ENCODE peak calls at places on chromosome 14, in five cellular contexts. V, X, P, G and F are unnamed samples.

GRCh38 chr14:91202234-91202974 is 42.1 kb downstream of the GPR68 start:
- DNase-seq in V (no peak), X (no peak), P (no peak), G (peak; percentile 66), F (peak; percentile 49)

GRCh38 chr14:68961781-68962584 is 17.1 kb downstream of the ACTN1 start:
- DNase-seq in V (peak; percentile 90), X (no peak), P (no peak), G (no peak), F (no peak)

GRCh38 chr14:91396959-91397815 is 20.4 kb downstream of the CCDC88C start:
- DNase-seq in V (no peak), X (no peak), P (no peak), G (peak; percentile 67), F (no peak)

GRCh38 chr14:71319646-71320045 is 412.4 kb downstream of the PCNX1 start:
- DNase-seq in V (no peak), X (no peak), P (peak; percentile 31), G (no peak), F (peak; percentile 31)

GRCh38 chr14:98612434-98613200 is 659.4 kb downstream of the BCL11B start:
- DNase-seq in V (no peak), X (no peak), P (no peak), G (no peak), F (no peak)

GRCh38 chr14:75339059-75339458 is 60.4 kb downstream of the FOS start:
- DNase-seq in V (no peak), X (no peak), P (no peak), G (no peak), F (no peak)

GRCh38 chr14:63164108-63164683 is 40.0 kb upstream of the RHOJ start:
- DNase-seq in V (no peak), X (no peak), P (no peak), G (no peak), F (no peak)

GRCh38 chr14:67416085-67416484 is 4.1 kb upstream of the PLEK2 start:
- DNase-seq in V (no peak), X (no peak), P (peak; percentile 40), G (no peak), F (peak; percentile 72)

GRCh38 chr14:67571275-67571990 is 28.6 kb downstream of the PIGH start:
- DNase-seq in V (no peak), X (no peak), P (peak; percentile 76), G (peak; percentile 71), F (peak; percentile 80)

GRCh38 chr14:54688229-54688628 is 121.3 kb downstream of the SAMD4A start:
- DNase-seq in V (no peak), X (no peak), P (no peak), G (no peak), F (no peak)

GRCh38 chr14:94936411-94936892 is 166.5 kb upstream of the GSC start:
- DNase-seq in V (peak; percentile 89), X (no peak), P (peak; percentile 77), G (no peak), F (peak; percentile 84)

GRCh38 chr14:28751467-28752058 is 15.0 kb upstream of the FOXG1 start:
- DNase-seq in V (no peak), X (no peak), P (peak; percentile 80), G (no peak), F (peak; percentile 73)

GRCh38 chr14:68795602-68796417 is 2.9 kb upstream of the ZFP36L1 start:
- DNase-seq in V (peak; percentile 95), X (no peak), P (peak; percentile 92), G (peak; percentile 88), F (peak; percentile 83)

GRCh38 chr14:63787995-63788946 is 60.4 kb upstream of the SGPP1 start:
- DNase-seq in V (no peak), X (no peak), P (no peak), G (no peak), F (no peak)

GRCh38 chr14:31987691-31988090 is 89.4 kb upstream of the ARHGAP5 start:
- DNase-seq in V (no peak), X (no peak), P (no peak), G (no peak), F (no peak)

GRCh38 chr14:60313093-60313492 is 64.1 kb downstream of the PPM1A start:
- DNase-seq in V (no peak), X (no peak), P (no peak), G (no peak), F (no peak)

GRCh38 chr14:87643005-87643404 is 350.0 kb downstream of the GALC start:
- DNase-seq in V (no peak), X (no peak), P (peak; percentile 40), G (no peak), F (peak; percentile 68)

GRCh38 chr14:72677664-72678063 is 216.2 kb downstream of the DPF3 start:
- DNase-seq in V (no peak), X (no peak), P (no peak), G (no peak), F (no peak)

GRCh38 chr14:94113908-94114588 is 3.5 kb downstream of the IFI27 start:
- DNase-seq in V (no peak), X (no peak), P (no peak), G (no peak), F (peak; percentile 8)

GRCh38 chr14:54206477-54206876 is 190.3 kb upstream of the CDKN3 start:
- DNase-seq in V (no peak), X (no peak), P (no peak), G (no peak), F (no peak)

GRCh38 chr14:95564060-95564459 is 29.2 kb downstream of the GLRX5 start:
- DNase-seq in V (no peak), X (no peak), P (no peak), G (no peak), F (no peak)

GRCh38 chr14:70641548-70642312 is at the start of gene TTC9:
- DNase-seq in V (peak; percentile 70), X (no peak), P (peak; percentile 58), G (peak; percentile 50), F (no peak)

GRCh38 chr14:69895109-69895508 is 15.9 kb downstream of the SMOC1 start:
- DNase-seq in V (no peak), X (no peak), P (no peak), G (no peak), F (no peak)

GRCh38 chr14:106530423-106531107 is 1004.2 kb downstream of the TMEM121 start:
- DNase-seq in V (no peak), X (no peak), P (no peak), G (no peak), F (peak; percentile 73)

GRCh38 chr14:59330455-59330854 is 134.7 kb downstream of the GPR135 start:
- DNase-seq in V (no peak), X (no peak), P (no peak), G (peak; percentile 47), F (no peak)

GRCh38 chr14:25111061-25111601 is 61.2 kb upstream of the STXBP6 start:
- DNase-seq in V (no peak), X (no peak), P (peak; percentile 82), G (no peak), F (no peak)

GRCh38 chr14:96051642-96052540 is 12.7 kb downstream of the C14orf132 start:
- DNase-seq in V (no peak), X (no peak), P (no peak), G (no peak), F (no peak)

GRCh38 chr14:28651148-28651547 is 115.4 kb upstream of the FOXG1 start:
- DNase-seq in V (no peak), X (no peak), P (no peak), G (no peak), F (no peak)

GRCh38 chr14:64159588-64159987 is 134.6 kb downstream of the ESR2 start:
- DNase-seq in V (no peak), X (no peak), P (no peak), G (no peak), F (no peak)

GRCh38 chr14:62921466-62921865 is 123.8 kb downstream of the KCNH5 start:
- DNase-seq in V (no peak), X (no peak), P (no peak), G (no peak), F (no peak)

GRCh38 chr14:56532546-56532945 is 47.1 kb upstream of the TMEM260 start:
- DNase-seq in V (no peak), X (no peak), P (no peak), G (no peak), F (no peak)

GRCh38 chr14:77442196-77442595 is 15.2 kb downstream of the VIPAS39 start:
- DNase-seq in V (no peak), X (no peak), P (no peak), G (no peak), F (no peak)
- H3K36me3 ChIP-seq in V (peaks cover 35% of the 10 kb centered on the region), X (peaks cover 81% of the 10 kb centered on the region), P (no peaks in the 10 kb centered on the region), G (peaks cover 89% of the 10 kb centered on the region), F (no peaks in the 10 kb centered on the region)

DNA sequence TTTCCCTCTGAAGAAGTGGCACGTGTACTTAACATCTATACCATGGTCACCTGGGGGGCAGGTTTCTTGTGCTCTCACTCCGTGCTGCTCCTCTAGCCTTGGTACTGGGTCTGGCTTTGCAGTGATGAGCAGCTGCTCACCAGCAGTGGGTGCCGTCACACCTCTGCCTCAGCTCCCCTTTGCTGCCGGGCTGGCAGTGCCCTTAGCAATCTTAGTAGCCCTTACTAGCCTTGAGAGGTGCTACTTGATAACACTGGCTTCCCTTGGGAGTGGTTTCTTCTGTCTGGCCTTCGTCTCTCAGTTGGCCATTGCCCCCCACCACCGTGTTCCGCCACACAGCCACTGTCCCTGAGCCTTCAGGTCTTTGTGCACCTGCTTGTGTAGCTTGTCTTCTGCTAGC is 22.6 kb downstream of the KLC1 start:
- DNase-seq in V (no peak), X (no peak), P (no peak), G (no peak), F (no peak)
- H3K36me3 ChIP-seq in V (peaks cover 16% of the 10 kb centered on the region), X (peaks cover 26% of the 10 kb centered on the region), P (no peaks in the 10 kb centered on the region), G (peaks cover 42% of the 10 kb centered on the region), F (no peaks in the 10 kb centered on the region)

DNA sequence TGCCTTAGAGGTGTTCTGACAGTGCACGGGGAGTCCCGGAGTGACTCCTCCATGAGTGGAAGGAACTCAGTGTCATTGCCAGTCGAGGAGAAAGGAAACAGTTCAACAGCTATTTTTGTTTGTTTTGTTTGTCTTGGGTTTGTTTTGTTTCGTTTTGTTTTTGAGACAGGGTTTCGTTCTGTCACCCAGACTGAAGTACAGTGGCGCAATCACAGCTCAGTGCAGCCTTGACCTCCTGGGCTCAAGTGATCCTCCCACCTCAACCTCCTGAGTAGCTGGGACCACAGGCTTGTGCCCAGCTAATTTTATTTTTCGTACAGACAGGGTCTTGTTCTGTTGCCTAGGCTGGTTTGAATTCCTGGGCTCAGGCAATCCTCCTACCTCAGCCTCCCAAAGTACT is 13.7 kb downstream of the CKB start:
- DNase-seq in V (no peak), X (no peak), P (no peak), G (no peak), F (peak; percentile 60)
- H3K36me3 ChIP-seq in V (peaks cover 23% of the 10 kb centered on the region), X (peaks cover 48% of the 10 kb centered on the region), P (no peaks in the 10 kb centered on the region), G (peaks cover 67% of the 10 kb centered on the region), F (no peaks in the 10 kb centered on the region)

GRCh38 chr14:100279563-100279962 is 26.7 kb downstream of the SLC25A29 start:
- DNase-seq in V (no peak), X (no peak), P (no peak), G (no peak), F (no peak)
- H3K36me3 ChIP-seq in V (peaks cover 3% of the 10 kb centered on the region), X (peaks cover 12% of the 10 kb centered on the region), P (no peaks in the 10 kb centered on the region), G (peaks cover 22% of the 10 kb centered on the region), F (no peaks in the 10 kb centered on the region)

GRCh38 chr14:61488417-61488816 is 167.0 kb downstream of the PRKCH start:
- DNase-seq in V (no peak), X (no peak), P (no peak), G (no peak), F (no peak)
- H3K36me3 ChIP-seq in V (no peaks in the 10 kb centered on the region), X (no peaks in the 10 kb centered on the region), P (no peaks in the 10 kb centered on the region), G (peaks cover 30% of the 10 kb centered on the region), F (no peaks in the 10 kb centered on the region)

GRCh38 chr14:101977311-101978071 is 13.1 kb downstream of the DYNC1H1 start:
- DNase-seq in V (no peak), X (no peak), P (no peak), G (no peak), F (no peak)
- H3K36me3 ChIP-seq in V (peaks cover 48% of the 10 kb centered on the region), X (peaks cover 57% of the 10 kb centered on the region), P (peaks cover 5% of the 10 kb centered on the region), G (peaks cover 70% of the 10 kb centered on the region), F (no peaks in the 10 kb centered on the region)